ENCODE peak calls at places on chromosomes 5 and 9, in eight cellular contexts. J is colonic mucosa; D is HCT116; X is left ventricle myocardium inferior; A is tibial artery; Z is mucosa of descending colon; S is heart right ventricle; C is CD8-positive, alpha-beta memory T cell. Y is an unnamed sample.

GRCh38 chr5:141017943-141018342 is 33.2 kb upstream of the PCDHB1 start:
- DNase-seq in A (no peak), Z (no peak), J (no peak), X (no peak), D (no peak), S (no peak), C (no peak), Y (no peak)

GRCh38 chr5:177116631-177117373 is 16.8 kb upstream of the NSD1 start:
- DNase-seq in X (peak; percentile 90), J (peak; percentile 85), Z (peak; percentile 80), C (peak; percentile 88), S (peak; percentile 91), D (no peak), A (peak; percentile 83), Y (no peak)

GRCh38 chr9:128374221-128374675 is 3.1 kb downstream of the URM1 start:
- DNase-seq in A (no peak), S (no peak), D (no peak), C (no peak), J (no peak), Z (no peak), X (no peak), Y (no peak)

GRCh38 chr9:107784235-107784958 is 294.8 kb upstream of the KLF4 start:
- DNase-seq in C (no peak), Z (no peak), D (peak; percentile 15), S (peak; percentile 21), A (no peak), J (no peak), X (peak; percentile 36), Y (peak; percentile 25)

GRCh38 chr5:32869216-32869615 is 158.1 kb downstream of the NPR3 start:
- DNase-seq in X (no peak), C (no peak), D (no peak), Z (no peak), J (no peak), S (no peak), A (no peak), Y (no peak)

GRCh38 chr5:157252741-157253465 is 13.0 kb upstream of the CYFIP2 start:
- DNase-seq in A (no peak), Z (no peak), D (no peak), S (no peak), J (no peak), C (peak; percentile 83), X (no peak), Y (no peak)

GRCh38 chr5:120528609-120529008 is 64.5 kb downstream of the PRR16 start:
- DNase-seq in Z (no peak), J (no peak), S (no peak), X (no peak), D (no peak), A (no peak), C (no peak), Y (no peak)

GRCh38 chr9:133703571-133704399 is 34.4 kb downstream of the SARDH start:
- DNase-seq in S (no peak), X (no peak), D (no peak), J (no peak), C (peak; percentile 43), Z (no peak), A (no peak), Y (no peak)

GRCh38 chr9:131618071-131618479 is 72.8 kb downstream of the PRRT1B start:
- DNase-seq in Z (no peak), X (peak; percentile 75), J (no peak), C (no peak), S (peak; percentile 64), D (no peak), A (no peak), Y (peak; percentile 59)

GRCh38 chr9:88661759-88662158 is 126.8 kb downstream of the NXNL2 start:
- DNase-seq in A (no peak), S (no peak), X (no peak), C (no peak), Z (no peak), J (no peak), D (no peak), Y (no peak)

GRCh38 chr5:168612123-168612522 is 33.0 kb upstream of the PANK3 start:
- DNase-seq in X (no peak), S (no peak), J (no peak), Z (no peak), A (no peak), C (no peak), D (no peak), Y (no peak)

GRCh38 chr5:174612686-174613085 is 111.7 kb upstream of the MSX2 start:
- DNase-seq in C (no peak), X (no peak), A (no peak), S (no peak), D (no peak), J (no peak), Z (no peak), Y (no peak)

GRCh38 chr5:54552446-54552845 is 34.9 kb downstream of the SNX18 start:
- DNase-seq in X (no peak), S (no peak), A (no peak), D (no peak), J (no peak), C (no peak), Z (no peak), Y (no peak)

GRCh38 chr5:150801117-150801927 is 22.8 kb downstream of the SMIM3 start:
- DNase-seq in D (peak; percentile 51), J (peak; percentile 37), A (peak; percentile 23), S (no peak), X (no peak), C (no peak), Z (peak; percentile 28), Y (peak; percentile 52)

DNA sequence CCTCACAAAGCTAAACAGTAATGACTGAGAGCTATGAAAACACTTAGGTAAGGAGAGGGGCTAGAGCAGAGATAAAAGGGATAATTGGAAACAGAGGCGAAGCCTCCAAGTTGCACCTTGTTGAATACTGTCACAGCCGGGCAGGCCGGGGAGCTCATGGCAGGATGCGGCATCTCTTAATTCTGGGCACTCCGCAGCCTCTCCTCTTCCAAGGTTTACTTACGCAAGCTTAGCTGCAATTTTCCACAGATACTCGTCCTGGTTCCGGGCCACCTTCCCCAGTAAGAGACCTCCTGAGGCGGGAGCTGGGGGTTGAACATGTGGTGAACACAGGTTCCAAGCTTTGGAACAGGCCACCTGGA is 334.9 kb downstream of the CWC27 start:
- DNase-seq in C (no peak), J (no peak), Z (peak; percentile 3), X (no peak), A (no peak), S (no peak), D (no peak), Y (no peak)
- H3K4me3 ChIP-seq in C (peak overlapping the region; percentile 57), J (peak overlapping the region; percentile 58), Z (peak overlapping the region; percentile 28), X (peak overlapping the region; percentile 71), A (peak overlapping the region; percentile 74), S (peak overlapping the region; percentile 68), D (no peak overlapping the region), Y (peak overlapping the region; percentile 29)

DNA sequence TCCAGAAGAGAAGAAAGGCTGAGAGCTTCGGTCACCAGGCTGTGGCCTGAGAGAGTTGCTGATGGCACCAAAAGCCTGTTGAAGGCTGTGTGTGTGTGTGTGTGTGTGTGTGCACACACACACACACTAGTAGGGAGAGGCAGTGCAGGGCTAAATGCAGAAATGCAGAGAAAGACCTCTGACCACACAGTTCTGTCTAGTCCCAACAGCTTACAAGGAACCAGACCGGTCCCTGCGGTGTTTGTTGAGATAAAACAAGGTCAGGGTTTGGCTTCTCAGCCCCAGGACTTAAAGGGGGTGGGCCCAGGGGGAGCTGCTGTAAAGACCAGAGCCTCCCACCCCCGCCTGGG is 225.6 kb downstream of the FANCC start:
- DNase-seq in C (no peak), Z (no peak), S (no peak), A (no peak), D (no peak), J (no peak), X (no peak), Y (no peak)
- H3K4me1 ChIP-seq in C (no peaks in the 10 kb centered on the region), Z (peaks cover 42% of the 10 kb centered on the region), S (peaks cover 44% of the 10 kb centered on the region), A (peaks cover 7% of the 10 kb centered on the region), D (peaks cover 13% of the 10 kb centered on the region), J (peaks cover 7% of the 10 kb centered on the region), X (peaks cover 98% of the 10 kb centered on the region), Y (peaks cover 34% of the 10 kb centered on the region)

GRCh38 chr9:125559894-125560293 is 147.1 kb downstream of the MAPKAP1 start:
- DNase-seq in J (no peak), X (no peak), C (no peak), A (no peak), Z (no peak), S (no peak), D (no peak), Y (peak; percentile 45)

GRCh38 chr9:125558453-125559084 is 148.4 kb downstream of the MAPKAP1 start:
- DNase-seq in C (peak; percentile 58), D (peak; percentile 50), A (peak; percentile 52), J (peak; percentile 76), X (no peak), Z (peak; percentile 84), S (no peak), Y (peak; percentile 75)

GRCh38 chr9:125564641-125565040 is 142.4 kb downstream of the MAPKAP1 start:
- DNase-seq in S (no peak), A (no peak), C (no peak), Z (no peak), D (no peak), J (no peak), X (no peak), Y (no peak)

GRCh38 chr9:125559194-125559593 is 147.8 kb downstream of the MAPKAP1 start:
- DNase-seq in D (no peak), C (no peak), X (no peak), Z (no peak), S (no peak), J (no peak), A (no peak), Y (no peak)

DNA sequence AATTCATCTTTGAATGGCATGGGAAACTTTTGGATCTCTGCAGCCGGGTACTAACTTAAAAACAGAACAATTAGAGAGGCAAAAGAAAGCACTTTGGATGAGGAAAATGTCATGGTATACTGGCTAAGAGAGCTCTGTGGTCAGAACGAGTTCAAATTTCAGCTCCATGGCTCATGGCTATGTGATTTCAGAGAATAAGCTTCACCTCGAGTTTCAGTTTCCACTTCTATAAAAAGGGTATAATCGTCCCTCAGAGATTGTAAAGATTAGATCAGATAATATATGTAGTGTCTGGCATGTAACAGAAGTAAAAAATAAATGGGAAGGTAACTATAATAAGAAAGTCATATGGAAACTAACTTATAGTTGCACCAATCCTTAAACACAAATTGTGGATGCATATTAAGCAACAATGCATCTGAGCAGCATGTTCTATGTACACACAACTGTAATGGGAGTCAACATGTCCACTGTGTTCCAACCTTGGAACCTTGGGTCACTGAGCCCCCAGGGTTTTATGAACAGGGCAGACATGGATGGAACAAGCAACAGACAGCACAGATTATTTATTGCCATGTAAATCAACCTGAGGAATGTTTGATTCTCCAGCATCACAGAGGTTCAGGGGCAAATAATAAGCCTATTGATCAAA is 145.4 kb downstream of the MAPKAP1 start:
- DNase-seq in C (no peak), S (no peak), J (no peak), Z (no peak), A (no peak), X (no peak), D (no peak), Y (no peak)
- H3K4me3 ChIP-seq in C (no peak overlapping the region), S (no peak overlapping the region), J (no peak overlapping the region), Z (no peak overlapping the region), A (no peak overlapping the region), X (no peak overlapping the region), D (no peak overlapping the region), Y (no peak overlapping the region)

DNA sequence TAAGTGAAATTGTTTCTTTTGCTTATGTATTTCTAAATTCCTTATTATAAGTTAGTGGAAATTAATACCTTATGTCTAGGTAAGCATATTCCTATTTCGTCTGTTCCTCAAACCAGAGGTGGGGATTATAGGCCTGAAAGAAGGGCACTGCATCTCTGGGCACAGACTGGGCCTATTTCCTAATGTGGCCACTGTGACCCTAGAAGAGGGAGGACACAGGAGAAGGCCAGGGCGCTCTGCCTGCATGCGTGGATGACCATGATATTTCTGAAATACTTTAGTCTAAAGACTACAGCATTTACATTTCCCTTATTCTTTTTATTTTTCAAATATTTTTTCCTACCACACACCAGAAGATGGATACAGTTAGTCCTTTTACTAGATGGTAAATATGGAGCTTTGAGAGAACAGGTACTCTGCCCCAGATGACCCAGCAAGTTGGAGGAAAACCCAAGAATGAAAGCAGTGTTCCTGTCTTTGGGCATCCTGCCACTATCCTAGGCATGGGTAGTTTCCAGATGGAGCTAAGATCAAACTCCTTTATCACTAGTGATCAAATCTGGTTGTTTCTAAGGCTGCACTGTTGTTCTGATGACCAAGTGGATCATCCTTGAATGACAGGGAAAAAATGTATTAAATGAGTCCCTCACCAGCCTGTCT is 27.8 kb downstream of the RUSC2 start:
- DNase-seq in S (no peak), X (no peak), D (no peak), A (no peak), J (no peak), Z (no peak), C (no peak), Y (no peak)
- H3K4me1 ChIP-seq in S (peaks cover 31% of the 10 kb centered on the region), X (peaks cover 76% of the 10 kb centered on the region), D (peaks cover 47% of the 10 kb centered on the region), A (peaks cover 5% of the 10 kb centered on the region), J (no peaks in the 10 kb centered on the region), Z (no peaks in the 10 kb centered on the region), C (no peaks in the 10 kb centered on the region), Y (no peaks in the 10 kb centered on the region)